ENCODE peak calls at places on chromosomes 6 and 20, in nine cellular contexts. J is heart left ventricle; U is Caco-2; A is GM12865; T is CD4-positive, alpha-beta T cell; O is AG09309; E is neural crest cell; V is brain microvascular endothelial cell; I is B cell. X is an unnamed sample.

GRCh38 chr6:2877057-2877882 is 25.8 kb downstream of the SERPINB9 start:
- DNase-seq in I (no peak), E (no peak), O (peak; percentile 16), T (no peak), J (no peak), U (peak; percentile 45), V (peak; percentile 52), A (no peak), X (no peak)

GRCh38 chr20:31666258-31667042 is 28.7 kb downstream of the COX4I2 start:
- DNase-seq in E (no peak), A (no peak), J (peak; percentile 57), O (no peak), U (no peak), T (no peak), I (no peak), V (no peak), X (no peak)

GRCh38 chr6:25369043-25369442 is 89.9 kb downstream of the CARMIL1 start:
- DNase-seq in V (no peak), A (no peak), U (no peak), I (no peak), J (peak; percentile 27), E (no peak), T (no peak), O (no peak), X (no peak)

GRCh38 chr6:69059413-69059812 is 424.3 kb downstream of the ADGRB3 start:
- DNase-seq in U (no peak), O (no peak), E (no peak), A (no peak), V (no peak), I (no peak), J (no peak), T (no peak), X (no peak)

GRCh38 chr6:25307805-25308494 is 28.8 kb downstream of the CARMIL1 start:
- DNase-seq in U (no peak), T (no peak), O (no peak), V (no peak), I (no peak), J (no peak), A (no peak), E (no peak), X (no peak)

GRCh38 chr6:112877134-112878100 is 530.3 kb downstream of the RFPL4B start:
- DNase-seq in E (no peak), A (no peak), J (no peak), I (no peak), O (peak; percentile 89), V (peak; percentile 78), T (no peak), U (no peak), X (no peak)

GRCh38 chr6:148345578-148345977 is 2.9 kb downstream of the SASH1 start:
- DNase-seq in I (no peak), U (no peak), T (no peak), A (no peak), J (no peak), E (no peak), V (no peak), O (no peak), X (no peak)

GRCh38 chr6:69232506-69233194 is 564.2 kb downstream of the LMBRD1 start:
- DNase-seq in J (peak; percentile 80), I (no peak), E (peak; percentile 85), T (peak; percentile 6), U (peak; percentile 87), O (no peak), A (peak; percentile 52), V (peak; percentile 71), X (no peak)

GRCh38 chr20:42261766-42262165 is 643.6 kb upstream of the CHD6 start:
- DNase-seq in A (no peak), J (no peak), O (no peak), U (no peak), I (no peak), T (no peak), V (no peak), E (no peak), X (no peak)

GRCh38 chr6:140979642-140980091 is 1153.1 kb upstream of the GJE1 start:
- DNase-seq in O (peak; percentile 89), T (no peak), J (peak; percentile 20), V (peak; percentile 96), A (no peak), U (no peak), E (no peak), I (no peak), X (no peak)

GRCh38 chr20:36128463-36129176 is 25.9 kb upstream of the EPB41L1 start:
- DNase-seq in V (peak; percentile 37), T (no peak), J (no peak), A (no peak), I (no peak), E (no peak), U (no peak), O (peak; percentile 50), X (no peak)

GRCh38 chr20:31979713-31980426 is 11.9 kb downstream of the XKR7 start:
- DNase-seq in I (no peak), T (no peak), A (no peak), U (no peak), O (no peak), E (no peak), V (no peak), J (no peak), X (no peak)

GRCh38 chr6:9647599-9647998 is 767.3 kb downstream of the TFAP2A start:
- DNase-seq in A (no peak), V (no peak), J (no peak), T (no peak), O (no peak), I (no peak), E (no peak), U (no peak), X (no peak)

GRCh38 chr6:3128381-3129108 is 10.0 kb downstream of the BPHL start:
- DNase-seq in E (no peak), T (no peak), V (no peak), A (no peak), O (no peak), U (no peak), I (no peak), J (no peak), X (no peak)

GRCh38 chr6:102798631-102799030 is 1405.1 kb downstream of the GRIK2 start:
- DNase-seq in O (no peak), A (no peak), J (no peak), U (no peak), T (no peak), I (no peak), E (peak; percentile 23), V (no peak), X (no peak)

GRCh38 chr6:71291991-71292390 is 3.4 kb downstream of the OGFRL1 start:
- DNase-seq in O (no peak), T (no peak), U (no peak), J (no peak), I (no peak), E (no peak), V (no peak), A (no peak), X (no peak)

GRCh38 chr6:166626177-166627038 is 643 bp downstream of the RPS6KA2 start:
- DNase-seq in E (peak; percentile 21), T (peak; percentile 11), A (peak; percentile 4), U (peak; percentile 24), I (peak; percentile 47), J (peak; percentile 35), O (no peak), V (no peak), X (no peak)

GRCh38 chr6:147651249-147652063 is 143.0 kb downstream of the SAMD5 start:
- DNase-seq in T (no peak), J (peak; percentile 48), U (peak; percentile 34), I (no peak), V (peak; percentile 56), A (no peak), E (no peak), O (no peak), X (no peak)

GRCh38 chr20:21583486-21584168 is 69.8 kb upstream of the NKX2-2 start:
- DNase-seq in J (no peak), T (no peak), I (no peak), U (no peak), O (no peak), A (no peak), E (no peak), V (no peak), X (no peak)

GRCh38 chr6:85643530-85644373 is 1.1 kb upstream of the SYNCRIP start:
- DNase-seq in U (peak; percentile 93), O (peak; percentile 92), I (peak; percentile 70), V (peak; percentile 86), T (peak; percentile 45), E (peak; percentile 82), A (peak; percentile 97), J (peak; percentile 91), X (peak; percentile 57)

GRCh38 chr6:11460001-11460668 is 77.4 kb upstream of the TMEM170B start:
- DNase-seq in T (no peak), E (no peak), I (no peak), V (peak; percentile 24), O (no peak), A (peak; percentile 81), U (peak; percentile 4), J (no peak), X (no peak)
- TF ChIP-seq CTCF in T (no peak), E (no peak), I (no peak), V (peak; percentile 35), O (no peak), A (no peak), U (no peak), J (no peak), X (no peak)

DNA sequence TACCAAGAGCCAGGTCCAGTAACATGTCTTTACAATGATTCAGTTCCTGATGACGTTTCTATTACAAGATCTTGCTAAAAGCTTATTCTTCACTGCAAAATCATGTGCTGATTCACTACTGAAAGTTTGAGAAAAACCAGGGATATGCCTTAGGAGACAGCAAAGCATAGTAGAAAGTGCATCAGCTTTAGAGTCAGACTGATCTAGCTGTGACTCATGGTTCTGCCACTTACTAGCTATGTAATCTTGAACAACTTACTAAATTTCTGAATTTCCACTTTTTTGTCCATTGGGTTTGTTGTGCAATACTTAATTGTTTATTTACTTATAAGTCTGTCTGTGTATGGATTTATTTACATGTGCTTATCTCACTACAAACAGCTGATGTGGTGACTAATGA is 198.5 kb upstream of the RSPO3 start:
- DNase-seq in E (no peak), O (peak; percentile 86), I (no peak), V (peak; percentile 93), T (no peak), J (no peak), A (no peak), U (no peak), X (no peak)
- TF ChIP-seq CTCF in E (no peak), O (no peak), I (no peak), V (no peak), T (no peak), J (no peak), A (no peak), U (no peak), X (no peak)

DNA sequence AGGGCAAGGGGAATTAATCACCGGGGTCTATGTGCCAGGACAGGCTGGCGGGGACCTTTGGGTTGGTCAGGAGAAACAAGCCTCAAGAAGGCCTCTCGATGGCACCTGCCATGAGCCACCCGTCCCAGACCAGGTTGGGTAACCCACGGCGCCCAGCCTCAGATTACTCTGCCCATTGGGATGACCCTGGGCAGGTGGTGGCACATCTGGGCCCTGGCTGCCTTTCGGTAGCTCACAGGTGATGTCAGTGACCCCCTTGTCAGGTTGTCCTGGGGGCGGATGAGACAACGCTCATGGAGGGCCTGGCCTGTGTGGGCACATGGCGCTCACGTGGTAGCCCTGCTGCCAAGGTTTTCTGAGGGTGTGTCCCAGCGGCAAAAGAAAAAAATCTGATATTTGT is 152.2 kb downstream of the SYCP2 start:
- DNase-seq in A (no peak), T (no peak), J (peak; percentile 13), E (no peak), U (no peak), V (no peak), O (no peak), I (no peak), X (no peak)
- TF ChIP-seq CTCF in A (no peak), T (no peak), J (no peak), E (no peak), U (no peak), V (no peak), O (no peak), I (no peak), X (no peak)

GRCh38 chr6:138278326-138278725 is 60.0 kb upstream of the PBOV1 start:
- DNase-seq in T (no peak), I (no peak), A (peak; percentile 9), E (no peak), J (no peak), U (peak; percentile 53), V (peak; percentile 34), O (no peak), X (no peak)
- TF ChIP-seq CTCF in T (no peak), I (no peak), A (peak; percentile 20), E (peak; percentile 41), J (peak; percentile 13), U (peak; percentile 28), V (peak; percentile 71), O (peak; percentile 58), X (no peak)

X was measured in omental fat pad.